ENCODE peak calls at places on chromosome 16, in seven cellular contexts. J is pancreas; R is CD4-positive, alpha-beta T cell; U is CD8-positive, alpha-beta T cell; V is left ventricle myocardium inferior; B is heart left ventricle; Z is tibial artery. P is an unnamed sample.

GRCh38 chr16:71367243-71367976 is 8.9 kb downstream of the CALB2 start:
- DNase-seq in J (peak), B (no peak), U (no peak), R (no peak), Z (no peak), V (no peak), P (peak)

GRCh38 chr16:68592466-68593337 is 52.4 kb upstream of the CDH3 start:
- DNase-seq in U (no peak), B (no peak), J (no peak), V (no peak), Z (no peak), R (no peak), P (no peak)

GRCh38 chr16:76683051-76683450 is 405.9 kb downstream of the CNTNAP4 start:
- DNase-seq in Z (no peak), V (no peak), U (no peak), B (no peak), R (no peak), J (no peak), P (no peak)

GRCh38 chr16:4660454-4661007 is 32.8 kb upstream of the NUDT16L1 start:
- DNase-seq in V (peak), B (peak), R (peak), U (peak), J (no peak), Z (peak), P (peak)

GRCh38 chr16:30924086-30924714 is 828 bp downstream of the FBXL19 start:
- DNase-seq in Z (peak), J (peak), U (no peak), V (no peak), R (no peak), B (peak), P (peak)

GRCh38 chr16:67161595-67162058 is 1.9 kb downstream of the FBXL8 start:
- DNase-seq in B (peak), R (no peak), Z (no peak), J (no peak), U (no peak), V (peak), P (peak)

GRCh38 chr16:49452568-49452967 is 79.0 kb downstream of the C16orf78 start:
- DNase-seq in R (no peak), Z (peak), B (no peak), V (no peak), J (no peak), U (no peak), P (no peak)

GRCh38 chr16:86885139-86885538 is 306.8 kb downstream of the FOXL1 start:
- DNase-seq in Z (no peak), J (no peak), V (no peak), R (no peak), B (no peak), U (no peak), P (no peak)

GRCh38 chr16:66391726-66392670 is 25.5 kb downstream of the CDH5 start:
- DNase-seq in U (no peak), J (no peak), B (no peak), R (no peak), V (no peak), Z (peak), P (no peak)

GRCh38 chr16:49500211-49500610 is 126.6 kb downstream of the C16orf78 start:
- DNase-seq in J (no peak), B (no peak), Z (peak), V (no peak), R (no peak), U (no peak), P (no peak)

GRCh38 chr16:66728117-66728787 is 23.2 kb downstream of the DYNC1LI2 start:
- DNase-seq in R (no peak), J (peak), V (no peak), U (no peak), Z (no peak), B (peak), P (no peak)

GRCh38 chr16:7518158-7518557 is 185.5 kb downstream of the RBFOX1 start:
- DNase-seq in B (no peak), J (no peak), R (no peak), V (no peak), U (no peak), Z (no peak), P (no peak)

GRCh38 chr16:69223882-69224281 is 36.9 kb downstream of the SNTB2 start:
- DNase-seq in B (no peak), Z (no peak), V (no peak), J (no peak), U (no peak), R (no peak), P (no peak)

GRCh38 chr16:50314665-50315064 is 48.3 kb downstream of the ADCY7 start:
- DNase-seq in V (no peak), B (no peak), U (no peak), R (no peak), Z (no peak), J (no peak), P (no peak)

GRCh38 chr16:78639775-78640174 is 540.3 kb downstream of the WWOX start:
- DNase-seq in J (no peak), R (no peak), V (no peak), B (no peak), Z (no peak), U (no peak), P (no peak)

GRCh38 chr16:19926449-19927390 is 42.1 kb upstream of the GPRC5B start:
- DNase-seq in U (no peak), R (no peak), V (no peak), J (no peak), Z (no peak), B (no peak), P (no peak)

GRCh38 chr16:16930309-16931000 is 540.3 kb downstream of the XYLT1 start:
- DNase-seq in V (no peak), J (no peak), Z (no peak), R (no peak), U (no peak), B (no peak), P (no peak)

GRCh38 chr16:82063456-82064082 is 28.5 kb downstream of the HSD17B2 start:
- DNase-seq in Z (no peak), R (no peak), V (no peak), B (no peak), J (no peak), U (no peak), P (no peak)

GRCh38 chr16:24288516-24288915 is 32.4 kb downstream of the CACNG3 start:
- DNase-seq in R (no peak), B (no peak), Z (no peak), J (no peak), V (no peak), U (no peak), P (no peak)

GRCh38 chr16:23182675-23183485 is at the start of gene SCNN1G:
- DNase-seq in R (no peak), U (no peak), V (peak), Z (no peak), B (peak), J (no peak), P (no peak)

GRCh38 chr16:72224260-72224768 is 52.4 kb upstream of the PMFBP1 start:
- DNase-seq in V (no peak), Z (no peak), J (peak), R (no peak), U (no peak), B (no peak), P (no peak)

GRCh38 chr16:56438042-56438441 is 12.7 kb upstream of the AMFR start:
- DNase-seq in B (no peak), V (no peak), U (no peak), R (no peak), J (no peak), Z (no peak), P (no peak)

GRCh38 chr16:12245088-12245922 is 268.8 kb downstream of the SNX29 start:
- DNase-seq in V (no peak), U (no peak), R (no peak), Z (no peak), J (no peak), B (no peak), P (no peak)

GRCh38 chr16:54932737-54933254 is 2.1 kb downstream of the IRX5 start:
- DNase-seq in B (no peak), J (no peak), U (no peak), R (no peak), V (no peak), Z (no peak), P (no peak)

GRCh38 chr16:50303041-50303604 is 36.8 kb downstream of the ADCY7 start:
- DNase-seq in B (no peak), Z (peak), V (no peak), U (no peak), R (no peak), J (no peak), P (no peak)

GRCh38 chr16:49462989-49463371 is 89.4 kb downstream of the C16orf78 start:
- DNase-seq in R (no peak), B (peak), V (no peak), J (no peak), U (no peak), Z (peak), P (no peak)

GRCh38 chr16:66050991-66051390 is 315.5 kb upstream of the CDH5 start:
- DNase-seq in Z (no peak), J (no peak), B (no peak), U (no peak), V (no peak), R (no peak), P (no peak)

GRCh38 chr16:12057276-12057675 is 80.7 kb downstream of the SNX29 start:
- DNase-seq in B (no peak), J (no peak), U (no peak), Z (no peak), R (no peak), V (no peak), P (no peak)

GRCh38 chr16:29825145-29826044 is 5.1 kb downstream of the MVP start:
- DNase-seq in B (peak), V (peak), R (no peak), U (no peak), Z (no peak), J (peak), P (no peak)

GRCh38 chr16:53775821-53776431 is 72.0 kb downstream of the FTO start:
- DNase-seq in V (peak), B (peak), Z (peak), U (no peak), J (peak), R (no peak), P (peak)

GRCh38 chr16:56102159-56102798 is 89.0 kb upstream of the GNAO1 start:
- DNase-seq in J (no peak), V (peak), R (no peak), U (no peak), B (peak), Z (no peak), P (no peak)

GRCh38 chr16:642189-643049 is 791 bp downstream of the MCRIP2 start:
- DNase-seq in Z (no peak), U (no peak), B (peak), V (peak), R (no peak), J (peak), P (peak)

GRCh38 chr16:58513874-58514273 is 1.4 kb upstream of the SETD6 start:
- DNase-seq in B (no peak), J (no peak), U (no peak), R (no peak), Z (no peak), V (no peak), P (no peak)

GRCh38 chr16:31493506-31494125 is 10.7 kb downstream of the SLC5A2 start:
- DNase-seq in Z (no peak), V (no peak), U (no peak), R (no peak), B (no peak), J (no peak), P (no peak)

DNA sequence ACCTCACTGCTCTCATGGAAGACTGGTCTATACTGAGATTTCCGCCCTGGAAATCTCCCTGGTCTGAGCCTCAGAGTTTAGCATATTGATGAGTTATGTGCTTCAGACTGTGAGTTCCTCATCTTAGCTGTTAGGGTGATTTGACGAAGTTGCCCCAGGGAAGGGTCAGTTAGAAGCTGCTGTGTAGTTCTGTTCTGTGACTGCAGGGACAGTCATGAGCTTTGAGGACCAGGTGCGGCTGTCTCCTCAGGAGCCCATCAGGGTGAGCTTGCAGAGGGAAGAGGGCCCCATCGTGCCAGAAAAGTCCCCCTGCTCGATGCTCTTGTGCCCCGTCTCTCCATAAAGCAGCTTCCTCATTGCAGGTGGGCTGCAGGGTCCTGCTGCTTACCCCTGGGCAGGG is 28.3 kb upstream of the IL17C start:
- DNase-seq in B (no peak), U (no peak), Z (no peak), R (no peak), V (no peak), J (no peak), P (no peak)
- TF ChIP-seq CTCF in B (no peak), U (no peak), Z (no peak), R (no peak), V (no peak), J (no peak), P (no peak)

GRCh38 chr16:89917773-89918452 is 749 bp upstream of the MC1R start:
- DNase-seq in R (peak), B (peak), V (peak), U (peak), J (peak), Z (peak), P (peak)
- H3K27ac ChIP-seq in R (no peak), B (no peak), V (peak), U (no peak), J (no peak), Z (no peak), P (no peak)

GRCh38 chr16:83402969-83403368 is 404.8 kb upstream of the HSBP1 start:
- DNase-seq in J (no peak), R (no peak), B (no peak), V (no peak), U (no peak), Z (no peak), P (no peak)

GRCh38 chr16:83404261-83404660 is 403.5 kb upstream of the HSBP1 start:
- DNase-seq in R (no peak), Z (no peak), U (no peak), V (no peak), J (no peak), B (no peak), P (no peak)

GRCh38 chr16:83403751-83404150 is 404.0 kb upstream of the HSBP1 start:
- DNase-seq in B (no peak), V (no peak), R (no peak), J (no peak), U (no peak), Z (no peak), P (no peak)

GRCh38 chr16:83400234-83400633 is 407.5 kb upstream of the HSBP1 start:
- DNase-seq in V (no peak), B (no peak), J (no peak), R (no peak), Z (no peak), U (no peak), P (no peak)

DNA sequence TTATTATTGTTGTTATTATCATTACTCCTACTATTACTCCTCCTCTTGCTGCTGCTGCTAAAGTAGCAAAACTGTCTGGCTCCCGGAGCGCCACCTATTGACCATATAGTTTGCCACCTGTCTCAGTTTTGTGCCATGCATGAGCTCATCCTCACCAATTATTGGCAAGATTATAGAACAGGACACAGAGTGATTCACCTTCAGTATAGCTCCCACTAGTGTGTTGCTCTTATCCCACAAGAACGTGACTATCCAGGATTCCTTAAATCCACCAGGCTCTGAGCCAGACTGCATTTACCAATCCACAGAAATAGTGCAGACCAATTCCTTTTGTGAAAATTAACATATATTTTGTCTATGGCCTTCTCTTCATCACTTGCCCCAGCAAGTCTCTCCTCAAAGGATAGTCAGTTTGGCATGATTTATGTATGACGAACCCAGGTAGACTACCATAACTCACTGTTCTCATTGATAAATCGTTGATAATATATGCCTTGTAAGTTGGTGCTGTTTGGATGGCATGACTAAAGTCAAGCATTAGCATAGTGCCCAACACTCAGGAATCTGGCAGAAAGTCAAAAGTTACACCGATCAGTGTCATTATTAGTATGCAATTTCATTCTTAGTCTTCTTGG is 405.5 kb upstream of the HSBP1 start:
- DNase-seq in B (no peak), J (no peak), V (no peak), R (no peak), U (no peak), Z (no peak), P (no peak)
- TF ChIP-seq CTCF in B (no peak), J (no peak), V (no peak), R (no peak), U (no peak), Z (no peak), P (no peak)

GRCh38 chr16:85565340-85565739 is 47.8 kb upstream of the GSE1 start:
- DNase-seq in B (no peak), U (no peak), R (no peak), J (no peak), Z (no peak), V (no peak), P (no peak)
- H3K27ac ChIP-seq in B (no peak), U (no peak), R (no peak), J (no peak), Z (no peak), V (no peak), P (no peak)

GRCh38 chr16:2894231-2894630 is 11.2 kb downstream of the FLYWCH2 start:
- DNase-seq in Z (no peak), R (no peak), J (no peak), U (no peak), V (no peak), B (no peak), P (no peak)
- TF ChIP-seq CTCF in Z (no peak), R (no peak), J (no peak), U (no peak), V (no peak), B (no peak), P (no peak)

GRCh38 chr16:75263963-75264445 is 12.6 kb upstream of the BCAR1 start:
- DNase-seq in B (no peak), J (peak), U (no peak), R (no peak), Z (peak), V (no peak), P (peak)
- H3K27ac ChIP-seq in B (peak), J (peak), U (no peak), R (no peak), Z (peak), V (peak), P (peak)

P was measured in right lobe of liver.